ENCODE peak calls at places on chromosome 12, in eight cellular contexts. J, Y, M, A, U, I, P and X are unnamed samples.

GRCh38 chr12:68611094-68611818 is 557 bp downstream of the RAP1B start:
- DNase-seq in Y (peak; percentile 18), I (peak; percentile 78), P (peak; percentile 81), A (peak; percentile 22), J (peak; percentile 49), M (peak; percentile 42), U (peak; percentile 48), X (peak; percentile 60)

GRCh38 chr12:56120158-56120846 is 2.2 kb downstream of the ZC3H10 start:
- DNase-seq in I (no peak), A (no peak), U (no peak), M (no peak), J (no peak), P (no peak), Y (no peak), X (no peak)

GRCh38 chr12:27622436-27623185 is 73.6 kb upstream of the REP15 start:
- DNase-seq in J (no peak), Y (no peak), U (no peak), M (no peak), P (no peak), I (no peak), A (no peak), X (no peak)

GRCh38 chr12:71865166-71865713 is 25.7 kb downstream of the TBC1D15 start:
- DNase-seq in U (no peak), Y (no peak), A (no peak), M (no peak), I (no peak), J (no peak), P (no peak), X (no peak)

GRCh38 chr12:1616233-1617066 is 12.6 kb upstream of the WNT5B start:
- DNase-seq in Y (peak; percentile 56), M (no peak), J (no peak), U (no peak), I (no peak), P (no peak), A (no peak), X (no peak)

GRCh38 chr12:57740656-57741412 is 2.3 kb upstream of the AGAP2 start:
- DNase-seq in M (no peak), P (no peak), J (no peak), I (no peak), U (no peak), Y (peak; percentile 89), A (peak; percentile 51), X (peak; percentile 69)

GRCh38 chr12:85466906-85467305 is 186.9 kb downstream of the ALX1 start:
- DNase-seq in J (no peak), M (no peak), A (no peak), U (no peak), Y (no peak), P (no peak), I (no peak), X (no peak)

GRCh38 chr12:2959508-2960431 is 573 bp downstream of the TEAD4 start:
- DNase-seq in J (no peak), I (peak; percentile 67), M (peak; percentile 79), U (peak; percentile 57), P (peak; percentile 82), A (no peak), Y (no peak), X (no peak)

GRCh38 chr12:116492703-116493324 is 66.4 kb upstream of the MAP1LC3B2 start:
- DNase-seq in I (no peak), P (no peak), U (no peak), Y (peak; percentile 43), A (no peak), J (no peak), M (peak; percentile 68), X (no peak)

GRCh38 chr12:105419606-105420005 is 89.1 kb downstream of the C12orf75 start:
- DNase-seq in A (no peak), J (no peak), M (no peak), I (no peak), U (no peak), Y (no peak), P (no peak), X (no peak)

GRCh38 chr12:51160814-51161459 is 12.0 kb downstream of the TFCP2 start:
- DNase-seq in J (no peak), P (no peak), I (no peak), U (no peak), Y (no peak), M (no peak), A (no peak), X (no peak)

GRCh38 chr12:53042607-53043454 is 7.0 kb upstream of the TNS2 start:
- DNase-seq in J (no peak), I (no peak), U (peak; percentile 4), M (no peak), Y (no peak), A (no peak), P (no peak), X (no peak)

GRCh38 chr12:6631549-6631961 is 4.2 kb downstream of the LPAR5 start:
- DNase-seq in A (no peak), M (no peak), U (no peak), J (no peak), Y (no peak), P (no peak), I (no peak), X (no peak)

GRCh38 chr12:65420941-65421340 is 142.5 kb downstream of the MSRB3 start:
- DNase-seq in U (no peak), Y (no peak), M (no peak), P (no peak), I (no peak), A (no peak), J (no peak), X (no peak)

GRCh38 chr12:13165578-13166120 is 30.9 kb upstream of the EMP1 start:
- DNase-seq in A (no peak), P (peak; percentile 84), J (no peak), I (peak; percentile 62), M (no peak), U (no peak), Y (peak; percentile 28), X (no peak)

GRCh38 chr12:114165921-114166320 is 199.8 kb upstream of the RBM19 start:
- DNase-seq in A (no peak), P (no peak), Y (no peak), I (no peak), M (no peak), U (no peak), J (no peak), X (no peak)